ENCODE peak calls at places on chromosomes 16 and 17, in five cellular contexts. One of them, this sample, is unnamed.

GRCh38 chr17:45261577-45262515 is at the start of gene SPATA32:
- DNase-seq in H54: no peak
- DNase-seq in ACHN: peak
- DNase-seq in AG09319: no peak
- DNase-seq in right atrium auricular region: no peak
- DNase-seq in this sample: no peak

GRCh38 chr16:1487395-1488053 is 1.2 kb downstream of the PTX4 start:
- DNase-seq in right atrium auricular region: no peak
- DNase-seq in H54: no peak
- DNase-seq in ACHN: no peak
- DNase-seq in AG09319: no peak
- DNase-seq in this sample: no peak

GRCh38 chr16:30473231-30474061 is 904 bp downstream of the ITGAL start:
- DNase-seq in ACHN: no peak
- DNase-seq in H54: no peak
- DNase-seq in right atrium auricular region: no peak
- DNase-seq in AG09319: no peak
- DNase-seq in this sample: no peak

GRCh38 chr17:76447931-76448652 is 4.9 kb downstream of the UBE2O start:
- DNase-seq in H54: no peak
- DNase-seq in ACHN: no peak
- DNase-seq in AG09319: no peak
- DNase-seq in right atrium auricular region: no peak
- DNase-seq in this sample: no peak

GRCh38 chr17:57565119-57565635 is 179.9 kb downstream of the CCDC182 start:
- DNase-seq in right atrium auricular region: no peak
- DNase-seq in AG09319: no peak
- DNase-seq in ACHN: no peak
- DNase-seq in H54: no peak
- DNase-seq in this sample: no peak

GRCh38 chr16:10308305-10309193 is 77.3 kb upstream of the ATF7IP2 start:
- DNase-seq in AG09319: no peak
- DNase-seq in H54: no peak
- DNase-seq in ACHN: no peak
- DNase-seq in right atrium auricular region: no peak
- DNase-seq in this sample: no peak

GRCh38 chr16:85523602-85524364 is 89.3 kb upstream of the GSE1 start:
- DNase-seq in ACHN: no peak
- DNase-seq in H54: peak
- DNase-seq in AG09319: no peak
- DNase-seq in right atrium auricular region: no peak
- DNase-seq in this sample: peak

GRCh38 chr17:50798424-50799344 is 31.4 kb upstream of the ANKRD40CL start:
- DNase-seq in AG09319: no peak
- DNase-seq in H54: no peak
- DNase-seq in right atrium auricular region: no peak
- DNase-seq in ACHN: no peak
- DNase-seq in this sample: no peak

GRCh38 chr16:64416232-64417010 is 705.4 kb downstream of the CDH11 start:
- DNase-seq in H54: peak
- DNase-seq in AG09319: peak
- DNase-seq in ACHN: peak
- DNase-seq in right atrium auricular region: no peak
- DNase-seq in this sample: peak

This sample was measured in fibroblast of the conjunctiva.